ENCODE peak calls at places on chromosomes 16 and 17, in eight cellular contexts. Z, D, T, L, C, Y, V and X are unnamed samples.

GRCh38 chr17:61475726-61476125 is 23.5 kb downstream of the TBX4 start:
- DNase-seq in Y (peak; percentile 36), L (no peak), Z (no peak), D (peak; percentile 33), T (no peak), C (no peak), V (peak; percentile 41), X (no peak)

GRCh38 chr17:36611345-36612072 is 10.1 kb downstream of the MRM1 start:
- DNase-seq in T (peak; percentile 74), Z (no peak), Y (no peak), D (no peak), L (no peak), C (no peak), V (no peak), X (no peak)

GRCh38 chr17:36120221-36120620 is 16.6 kb downstream of the CCL4 start:
- DNase-seq in C (no peak), D (no peak), Z (no peak), Y (no peak), L (no peak), V (no peak), T (no peak), X (no peak)

GRCh38 chr17:74512624-74513084 is 18.6 kb downstream of the CD300LB start:
- DNase-seq in Z (peak; percentile 32), C (no peak), D (no peak), V (no peak), T (peak; percentile 66), L (peak; percentile 82), Y (peak; percentile 71), X (no peak)

GRCh38 chr17:73489333-73489732 is 154.9 kb downstream of the SDK2 start:
- DNase-seq in D (no peak), L (no peak), V (no peak), C (no peak), Z (no peak), T (no peak), Y (no peak), X (no peak)

GRCh38 chr17:61837175-61838051 is 25.9 kb downstream of the BRIP1 start:
- DNase-seq in D (no peak), C (peak; percentile 27), Y (peak; percentile 28), Z (peak; percentile 36), L (peak; percentile 72), V (no peak), T (peak; percentile 82), X (peak; percentile 47)

GRCh38 chr16:12573730-12574383 is 229.8 kb downstream of the CPPED1 start:
- DNase-seq in Y (no peak), C (peak; percentile 37), V (no peak), L (peak; percentile 69), T (peak; percentile 80), D (peak; percentile 76), Z (no peak), X (no peak)

GRCh38 chr16:54931041-54931756 is 534 bp downstream of the IRX5 start:
- DNase-seq in Z (no peak), C (peak; percentile 21), T (peak; percentile 40), V (peak; percentile 75), Y (no peak), L (peak; percentile 73), D (no peak), X (no peak)

GRCh38 chr16:27721548-27722265 is 171.8 kb downstream of the KATNIP start:
- DNase-seq in C (no peak), Y (no peak), Z (no peak), T (no peak), D (no peak), L (peak; percentile 95), V (peak; percentile 57), X (no peak)

GRCh38 chr16:12613131-12613991 is 190.3 kb downstream of the CPPED1 start:
- DNase-seq in V (no peak), D (no peak), L (peak; percentile 51), T (peak; percentile 74), Z (no peak), Y (peak; percentile 53), C (no peak), X (no peak)

GRCh38 chr16:68287276-68288251 is 23.2 kb downstream of the SLC7A6OS start:
- DNase-seq in Y (peak; percentile 49), Z (peak; percentile 46), V (no peak), T (peak; percentile 24), L (peak; percentile 72), D (peak; percentile 86), C (no peak), X (no peak)

GRCh38 chr16:23826528-23827244 is 9.1 kb upstream of the PRKCB start:
- DNase-seq in L (peak; percentile 92), C (no peak), D (no peak), T (peak; percentile 78), V (no peak), Y (no peak), Z (peak; percentile 34), X (peak; percentile 56)

GRCh38 chr16:10988879-10989278 is 44.5 kb downstream of the CLEC16A start:
- DNase-seq in Y (no peak), C (no peak), Z (no peak), V (no peak), D (no peak), T (no peak), L (no peak), X (no peak)